ENCODE peak calls at places on chromosome 19, in eight cellular contexts. V is heart left ventricle, E is heart right ventricle, S is tibial artery, F is testis, H is mucosa of descending colon, J is psoas muscle, U is thoracic aorta. T is an unnamed sample.

GRCh38 chr19:1474765-1475351 is 4.2 kb downstream of the C19orf25 start:
- DNase-seq in U (no peak), S (no peak), V (peak; percentile 10), J (peak; percentile 56), H (no peak), E (peak; percentile 12), F (no peak), T (no peak)

GRCh38 chr19:39596911-39597310 is 5.4 kb upstream of the LGALS13 start:
- DNase-seq in F (no peak), U (no peak), J (no peak), E (no peak), H (no peak), S (no peak), V (no peak), T (no peak)

GRCh38 chr19:46620716-46621115 is 4.2 kb downstream of the PTGIR start:
- DNase-seq in E (no peak), F (no peak), S (no peak), V (no peak), H (no peak), J (peak; percentile 42), U (no peak), T (peak; percentile 88)

GRCh38 chr19:46678110-46678732 is 17.2 kb upstream of the DACT3 start:
- DNase-seq in H (no peak), S (no peak), E (no peak), F (no peak), J (peak; percentile 55), V (no peak), U (no peak), T (no peak)

GRCh38 chr19:22901431-22902130 is 69.5 kb downstream of the ZNF723 start:
- DNase-seq in H (no peak), E (no peak), U (no peak), J (no peak), S (no peak), F (no peak), V (no peak), T (no peak)

GRCh38 chr19:4327252-4327876 is 11.3 kb downstream of the STAP2 start:
- DNase-seq in H (peak; percentile 92), E (peak; percentile 78), F (peak; percentile 62), V (peak; percentile 61), J (peak; percentile 90), S (peak; percentile 32), U (no peak), T (peak; percentile 85)

GRCh38 chr19:55216461-55217198 is 7.3 kb upstream of the PTPRH start:
- DNase-seq in H (peak; percentile 90), U (peak; percentile 34), F (peak; percentile 83), E (peak; percentile 85), J (peak; percentile 87), S (peak; percentile 69), V (peak; percentile 80), T (peak; percentile 25)

GRCh38 chr19:7395793-7396192 is 47.1 kb downstream of the ARHGEF18 start:
- DNase-seq in F (no peak), V (no peak), H (peak; percentile 24), E (no peak), U (no peak), S (no peak), J (no peak), T (no peak)

GRCh38 chr19:32598022-32598421 is 17.0 kb downstream of the PDCD5 start:
- DNase-seq in H (no peak), V (no peak), J (peak; percentile 23), U (no peak), S (no peak), F (no peak), E (no peak), T (no peak)

GRCh38 chr19:55319786-55320185 is 5.4 kb downstream of the TMEM150B start:
- DNase-seq in E (peak; percentile 55), U (no peak), V (no peak), F (peak; percentile 85), S (no peak), J (peak; percentile 73), H (no peak), T (no peak)

GRCh38 chr19:55549500-55550320 is 4.4 kb upstream of the SBK3 start:
- DNase-seq in F (no peak), E (no peak), H (peak; percentile 27), J (peak; percentile 91), U (no peak), S (no peak), V (no peak), T (no peak)

GRCh38 chr19:12611361-12611699 is 610 bp downstream of the ZNF791 start:
- DNase-seq in V (peak; percentile 81), E (peak; percentile 61), S (peak; percentile 77), U (peak; percentile 38), H (peak; percentile 81), F (peak; percentile 83), J (peak; percentile 86), T (peak; percentile 9)

GRCh38 chr19:50329146-50329925 is at the start of gene KCNC3:
- DNase-seq in U (peak; percentile 99), S (peak; percentile 96), E (peak; percentile 98), V (peak; percentile 98), F (peak; percentile 100), J (peak; percentile 100), H (peak; percentile 100), T (peak; percentile 98)

GRCh38 chr19:52507266-52507665 is 20.2 kb upstream of the ZNF808 start:
- DNase-seq in E (no peak), S (no peak), J (no peak), V (no peak), F (no peak), H (no peak), U (no peak), T (no peak)

GRCh38 chr19:1768248-1768647 is 14.9 kb downstream of the ONECUT3 start:
- DNase-seq in U (no peak), J (no peak), S (no peak), V (no peak), H (peak; percentile 27), E (no peak), F (no peak), T (no peak)

GRCh38 chr19:41000310-41000737 is 9.2 kb downstream of the CYP2B6 start:
- DNase-seq in H (no peak), V (no peak), E (no peak), U (no peak), S (no peak), J (no peak), F (no peak), T (no peak)
- H3K4me3 ChIP-seq in H (no peak overlapping the region), V (no peak overlapping the region), E (no peak overlapping the region), U (no peak overlapping the region), S (no peak overlapping the region), J (no peak overlapping the region), F (no peak overlapping the region), T (no peak overlapping the region)

GRCh38 chr19:6357995-6358394 is 3.3 kb upstream of the CLPP start:
- DNase-seq in H (no peak), U (no peak), F (no peak), V (no peak), J (peak; percentile 82), S (no peak), E (no peak), T (no peak)

GRCh38 chr19:6357174-6357573 is 4.2 kb upstream of the CLPP start:
- DNase-seq in J (no peak), V (no peak), U (no peak), E (no peak), H (no peak), S (no peak), F (no peak), T (no peak)

GRCh38 chr19:6350688-6351087 is 10.6 kb upstream of the CLPP start:
- DNase-seq in F (no peak), U (no peak), J (no peak), E (no peak), S (no peak), H (no peak), V (no peak), T (no peak)

GRCh38 chr19:6354098-6354674 is 7.1 kb upstream of the CLPP start:
- DNase-seq in F (no peak), V (no peak), E (no peak), S (no peak), H (no peak), U (no peak), J (no peak), T (no peak)

DNA sequence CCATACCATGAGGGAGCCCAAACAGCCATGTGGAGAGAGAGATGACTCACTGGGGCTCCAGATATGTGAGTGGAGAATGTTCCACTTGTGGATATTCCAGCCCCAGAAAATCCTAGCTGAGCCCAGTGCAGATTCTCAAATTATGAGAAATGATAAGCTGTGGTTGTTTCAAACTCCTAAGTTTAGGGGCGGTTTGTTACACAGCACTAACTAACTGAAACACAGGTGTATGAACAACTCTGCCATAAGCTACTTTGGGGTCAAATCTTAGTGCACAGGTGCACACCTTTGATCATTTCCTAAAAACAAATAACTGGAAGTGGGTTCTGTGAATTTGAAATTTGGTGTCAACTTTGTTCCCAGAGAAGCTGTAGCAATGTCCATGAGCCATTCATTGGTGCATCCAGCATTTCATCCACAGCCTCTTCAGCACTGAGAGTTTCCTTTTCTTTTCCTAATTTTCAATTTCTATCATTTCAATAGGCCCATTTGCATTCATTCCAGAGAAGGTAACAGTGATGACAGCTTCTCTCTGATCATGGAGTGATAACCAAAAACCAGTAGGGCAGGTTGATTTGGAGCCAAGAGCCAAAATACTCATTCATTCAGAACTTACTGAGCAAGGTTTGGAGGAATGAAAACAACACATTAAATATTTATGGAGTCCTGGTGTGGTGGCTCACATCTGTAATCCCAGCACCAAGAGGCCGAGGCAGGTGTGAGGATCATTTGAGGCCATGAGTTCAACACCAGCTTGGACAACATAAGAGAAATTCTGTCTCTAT is 8.8 kb upstream of the CLPP start:
- DNase-seq in E (no peak), S (no peak), J (no peak), V (no peak), F (no peak), U (no peak), H (no peak), T (no peak)
- H3K4me3 ChIP-seq in E (no peak overlapping the region), S (no peak overlapping the region), J (no peak overlapping the region), V (no peak overlapping the region), F (no peak overlapping the region), U (no peak overlapping the region), H (no peak overlapping the region), T (no peak overlapping the region)

GRCh38 chr19:57888494-57889231 is at the start of gene ZNF814:
- DNase-seq in F (peak; percentile 94), S (peak; percentile 58), E (peak; percentile 81), J (peak; percentile 88), H (peak; percentile 95), V (peak; percentile 86), U (peak; percentile 3), T (peak; percentile 84)

GRCh38 chr19:57887195-57887941 is 1.5 kb downstream of the ZNF814 start:
- DNase-seq in S (no peak), F (peak; percentile 31), U (no peak), V (no peak), H (peak; percentile 62), E (no peak), J (no peak), T (no peak)

GRCh38 chr19:57886046-57886445 is 2.8 kb downstream of the ZNF814 start:
- DNase-seq in H (no peak), F (no peak), U (no peak), V (no peak), E (no peak), J (no peak), S (no peak), T (no peak)

GRCh38 chr19:57888107-57888493 is 737 bp downstream of the ZNF814 start:
- DNase-seq in E (no peak), J (no peak), F (no peak), H (peak; percentile 19), U (no peak), V (no peak), S (no peak), T (no peak)
- H3K4me3 ChIP-seq in E (peak overlapping the region; percentile 88), J (peak overlapping the region; percentile 62), F (peak overlapping the region; percentile 91), H (peak overlapping the region; percentile 44), U (peak overlapping the region; percentile 76), V (peak overlapping the region; percentile 81), S (peak overlapping the region; percentile 45), T (peak overlapping the region; percentile 44)

DNA sequence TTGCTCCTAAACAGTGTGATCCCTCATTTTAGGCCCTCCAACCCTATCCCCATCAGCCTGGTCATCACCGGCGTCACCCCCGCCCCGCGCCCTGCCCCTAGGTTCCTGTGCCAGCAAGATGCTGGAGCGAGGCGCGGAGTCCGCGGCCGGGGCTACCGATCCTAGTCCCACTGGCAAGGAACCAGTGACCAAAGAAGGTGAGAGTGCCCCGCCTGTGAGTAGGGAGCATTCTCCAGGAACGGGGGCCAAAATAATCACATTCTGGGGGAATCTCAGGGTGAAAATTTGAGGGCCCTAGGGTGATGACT is 1.3 kb downstream of the ZNF575 start:
- DNase-seq in H (no peak), E (no peak), F (no peak), J (no peak), V (no peak), U (no peak), S (no peak), T (no peak)
- H3K4me3 ChIP-seq in H (peak overlapping the region; percentile 21), E (peak overlapping the region; percentile 57), F (peak overlapping the region; percentile 61), J (peak overlapping the region; percentile 76), V (peak overlapping the region; percentile 65), U (peak overlapping the region; percentile 92), S (peak overlapping the region; percentile 61), T (peak overlapping the region; percentile 75)